ENCODE peak calls at places on chromosomes 7 and 10, in seven cellular contexts. C is NCI-H1930, N is CMK, Z is anterior cingulate cortex, E is SK-N-SH, K is T-helper 2 cell, V is NCI-H1694. I is an unnamed sample.

GRCh38 chr7:22549667-22550513 is 49.9 kb upstream of the STEAP1B start:
- DNase-seq in V (peak), K (peak), Z (no peak), N (no peak), C (peak), E (peak), I (peak)

GRCh38 chr10:124912487-124912886 is 29.4 kb upstream of the ZRANB1 start:
- DNase-seq in K (no peak), V (no peak), E (no peak), C (no peak), Z (no peak), N (no peak), I (no peak)

GRCh38 chr10:73117976-73118743 is 7.9 kb downstream of the NUDT13 start:
- DNase-seq in V (no peak), N (no peak), C (peak), K (no peak), E (no peak), Z (no peak), I (peak)

GRCh38 chr10:69792361-69792760 is 9.3 kb upstream of the COL13A1 start:
- DNase-seq in C (no peak), N (no peak), V (no peak), K (no peak), Z (peak), E (no peak), I (no peak)

GRCh38 chr7:584820-585219 is 65.2 kb upstream of the PDGFA start:
- DNase-seq in E (no peak), V (no peak), K (no peak), Z (no peak), N (no peak), C (no peak), I (no peak)

GRCh38 chr10:7408494-7409044 is 2.3 kb downstream of the SFMBT2 start:
- DNase-seq in V (no peak), Z (peak), K (peak), E (peak), N (no peak), C (no peak), I (no peak)

GRCh38 chr10:24238527-24239247 is 29.7 kb downstream of the KIAA1217 start:
- DNase-seq in Z (no peak), N (no peak), K (no peak), V (no peak), E (no peak), C (no peak), I (peak)

GRCh38 chr7:42046483-42046882 is 190.5 kb downstream of the GLI3 start:
- DNase-seq in E (no peak), C (no peak), N (no peak), K (no peak), Z (no peak), V (no peak), I (no peak)

GRCh38 chr7:43392638-43393037 is 190.3 kb upstream of the STK17A start:
- DNase-seq in K (no peak), Z (no peak), V (no peak), C (no peak), E (no peak), N (no peak), I (no peak)

GRCh38 chr10:6516277-6516676 is 63.8 kb downstream of the PRKCQ start:
- DNase-seq in E (no peak), C (no peak), N (no peak), V (no peak), Z (no peak), K (no peak), I (no peak)

GRCh38 chr7:38369816-38370493 is 96.5 kb upstream of the TARP start:
- DNase-seq in Z (peak), V (peak), E (peak), K (peak), N (peak), C (peak), I (peak)

GRCh38 chr7:130901209-130901783 is 167.3 kb upstream of the KLF14 start:
- DNase-seq in V (no peak), C (no peak), N (no peak), Z (peak), K (no peak), E (no peak), I (no peak)

GRCh38 chr10:75261813-75262725 is 26.3 kb upstream of the COMTD1 start:
- DNase-seq in K (no peak), V (peak), C (no peak), E (peak), Z (no peak), N (no peak), I (no peak)

GRCh38 chr10:30821269-30821993 is 191.9 kb upstream of the LYZL2 start:
- DNase-seq in K (peak), C (no peak), Z (no peak), E (no peak), V (no peak), N (peak), I (no peak)

GRCh38 chr10:86294346-86295265 is 72.0 kb downstream of the GRID1 start:
- DNase-seq in E (peak), Z (no peak), C (no peak), V (no peak), N (no peak), K (no peak), I (no peak)

GRCh38 chr10:115989621-115990020 is 283.4 kb downstream of the GFRA1 start:
- DNase-seq in C (no peak), N (no peak), K (no peak), Z (no peak), E (no peak), V (no peak), I (peak)

GRCh38 chr10:30788307-30788706 is 158.8 kb upstream of the LYZL2 start:
- DNase-seq in K (no peak), N (no peak), Z (no peak), C (no peak), E (no peak), V (no peak), I (no peak)

GRCh38 chr10:116892873-116893685 is 43.8 kb downstream of the ENO4 start:
- DNase-seq in V (no peak), N (no peak), E (no peak), K (peak), Z (no peak), C (no peak), I (no peak)

GRCh38 chr7:148959726-148960125 is 68.6 kb downstream of the PDIA4 start:
- DNase-seq in V (no peak), E (no peak), C (no peak), K (no peak), N (no peak), Z (no peak), I (no peak)

GRCh38 chr7:2592375-2592865 is 33.6 kb downstream of the IQCE start:
- DNase-seq in Z (no peak), K (no peak), C (no peak), E (no peak), V (no peak), N (no peak), I (no peak)

GRCh38 chr10:125158528-125159485 is 1.6 kb downstream of the CTBP2 start:
- DNase-seq in E (peak), K (no peak), N (no peak), V (no peak), C (no peak), Z (peak), I (no peak)

GRCh38 chr10:126235091-126235978 is 152.9 kb downstream of the ADAM12 start:
- DNase-seq in K (no peak), V (no peak), Z (no peak), N (no peak), C (no peak), E (peak), I (peak)

GRCh38 chr10:20853276-20853675 is 43.8 kb downstream of the NEBL start:
- DNase-seq in N (no peak), Z (no peak), K (no peak), E (no peak), C (no peak), V (no peak), I (no peak)

GRCh38 chr10:49076319-49076718 is 39.0 kb downstream of the VSTM4 start:
- DNase-seq in K (no peak), C (no peak), E (no peak), Z (no peak), V (no peak), N (no peak), I (no peak)

GRCh38 chr7:94497874-94498670 is 11.5 kb upstream of the CASD1 start:
- DNase-seq in E (peak), Z (no peak), N (no peak), K (no peak), V (no peak), C (no peak), I (no peak)

GRCh38 chr7:55074008-55074499 is 55.2 kb downstream of the EGFR start:
- DNase-seq in C (no peak), K (peak), N (no peak), E (no peak), V (no peak), Z (no peak), I (peak)

GRCh38 chr10:93702278-93703001 is at the start of gene FRA10AC1:
- DNase-seq in C (peak), N (peak), V (peak), K (peak), Z (peak), E (peak), I (peak)

GRCh38 chr7:133023370-133024075 is 58.4 kb downstream of the CHCHD3 start:
- DNase-seq in K (no peak), C (no peak), E (peak), Z (no peak), V (no peak), N (no peak), I (no peak)

GRCh38 chr7:27147211-27148030 is at the start of gene HOXA6:
- DNase-seq in Z (no peak), V (no peak), C (no peak), N (no peak), K (no peak), E (peak), I (no peak)

GRCh38 chr10:132207536-132208488 is 21.1 kb downstream of the DPYSL4 start:
- DNase-seq in K (no peak), V (no peak), Z (no peak), N (no peak), C (no peak), E (no peak), I (no peak)

GRCh38 chr10:11602919-11603523 is 8.4 kb downstream of the USP6NL start:
- DNase-seq in N (no peak), K (peak), C (no peak), E (no peak), Z (no peak), V (no peak), I (no peak)

GRCh38 chr7:129401228-129401967 is 32.8 kb upstream of the STRIP2 start:
- DNase-seq in N (peak), V (no peak), C (no peak), K (no peak), E (no peak), Z (no peak), I (no peak)

GRCh38 chr7:87458148-87458547 is 17.3 kb downstream of the ABCB4 start:
- DNase-seq in V (no peak), Z (no peak), N (no peak), E (no peak), C (no peak), K (no peak), I (no peak)

GRCh38 chr7:152866125-152866524 is 106.6 kb downstream of the ACTR3B start:
- DNase-seq in Z (no peak), V (no peak), N (no peak), C (no peak), K (no peak), E (no peak), I (no peak)

GRCh38 chr10:15494850-15495249 is 123.8 kb upstream of the FAM171A1 start:
- DNase-seq in Z (no peak), E (no peak), V (no peak), N (no peak), K (no peak), C (no peak), I (no peak)

GRCh38 chr7:28488061-28488791 is 75.9 kb downstream of the CREB5 start:
- DNase-seq in Z (no peak), K (no peak), V (no peak), N (no peak), E (no peak), C (no peak), I (no peak)

GRCh38 chr7:130734525-130735272 is 692 bp upstream of the KLF14 start:
- DNase-seq in N (no peak), E (peak), C (no peak), Z (no peak), V (no peak), K (no peak), I (peak)

GRCh38 chr10:77726301-77726700 is 88.7 kb upstream of the KCNMA1 start:
- DNase-seq in Z (no peak), C (no peak), E (no peak), K (no peak), V (no peak), N (no peak), I (no peak)

GRCh38 chr10:5812283-5813090 is 747 bp downstream of the GDI2 start:
- DNase-seq in K (peak), C (no peak), Z (peak), V (no peak), N (no peak), E (peak), I (peak)

GRCh38 chr10:30178565-30178964 is 119.2 kb upstream of the JCAD start:
- DNase-seq in V (no peak), C (no peak), N (no peak), Z (no peak), K (no peak), E (no peak), I (peak)

I was measured in trophoblast cell.